ENCODE peak calls at places on chromosomes 5 and 9, in ten cellular contexts. Y is GM12892; K is stimulated activated CD4-positive, alpha-beta T cell treated with anti-CD3 and anti-CD28 coated beads, Interleukin-12 subunit alpha, Interleukin-12 subunit beta, amount 100 ng/mL, for 4 hours; M is sciatic nerve; Q is HTR-8/SVneo; S is astrocyte; C is EH; T is NCI-H1436; O is fibroblast of villous mesenchyme; D is gastrocnemius medialis. P is an unnamed sample.
A peak's percentile ranks its signal among the peaks of the same experiment; 100 is the strongest.

GRCh38 chr9:96391021-96391765 is 7.7 kb upstream of the SLC35D2 start:
- DNase-seq in C (no peak), D (no peak), S (no peak), K (no peak), Y (no peak), O (peak; percentile 35), Q (no peak), M (no peak), T (no peak), P (no peak)

GRCh38 chr5:43675357-43675756 is 72.4 kb downstream of the NNT start:
- DNase-seq in T (no peak), S (no peak), Q (no peak), C (no peak), O (no peak), M (no peak), Y (no peak), D (no peak), K (no peak), P (no peak)

GRCh38 chr9:127061411-127061810 is 61.0 kb downstream of the ANGPTL2 start:
- DNase-seq in Y (no peak), O (no peak), K (no peak), D (no peak), T (no peak), S (no peak), Q (no peak), C (no peak), M (peak; percentile 8), P (no peak)

GRCh38 chr5:57316798-57317327 is 143.0 kb downstream of the GPBP1 start:
- DNase-seq in S (peak; percentile 100), O (peak; percentile 100), Q (peak; percentile 69), C (peak; percentile 79), Y (no peak), T (no peak), D (no peak), M (no peak), K (no peak), P (no peak)

GRCh38 chr5:45796959-45797553 is 100.9 kb upstream of the HCN1 start:
- DNase-seq in T (no peak), K (no peak), Y (no peak), S (no peak), D (no peak), O (no peak), M (no peak), C (no peak), Q (no peak), P (no peak)

GRCh38 chr5:80082221-80082620 is 47.1 kb downstream of the THBS4 start:
- DNase-seq in S (no peak), Y (no peak), Q (no peak), C (no peak), K (no peak), D (no peak), T (no peak), O (no peak), M (no peak), P (no peak)

GRCh38 chr5:308672-309271 is 12.7 kb upstream of the AHRR start:
- DNase-seq in Q (no peak), S (peak; percentile 47), K (no peak), T (no peak), Y (no peak), D (no peak), O (peak; percentile 68), C (peak; percentile 33), M (no peak), P (no peak)

GRCh38 chr5:157740211-157740610 is 3.3 kb upstream of the LSM11 start:
- DNase-seq in Q (no peak), D (no peak), K (no peak), Y (peak; percentile 26), T (peak; percentile 30), M (no peak), O (peak; percentile 8), S (no peak), C (peak; percentile 30), P (no peak)

GRCh38 chr9:98311541-98311940 is 56.1 kb upstream of the TBC1D2 start:
- DNase-seq in S (no peak), Y (no peak), C (no peak), D (no peak), Q (no peak), M (no peak), K (no peak), T (no peak), O (no peak), P (no peak)

GRCh38 chr5:14706615-14707021 is 42.1 kb downstream of the OTULIN start:
- DNase-seq in C (peak; percentile 90), Y (no peak), S (peak; percentile 65), Q (peak; percentile 54), T (no peak), M (no peak), K (no peak), D (no peak), O (peak; percentile 82), P (no peak)